ENCODE peak calls at places on chromosome 11, in four cellular contexts. W is CD4-positive, CD25-positive, alpha-beta regulatory T cell; S is KBM-7; F is nephron progenitor cell. X is an unnamed sample.

GRCh38 chr11:132623496-132623895 is 908.8 kb downstream of the OPCML start:
- DNase-seq in S (no peak), F (no peak), W (no peak), X (no peak)

GRCh38 chr11:113874920-113875413 is 405 bp downstream of the USP28 start:
- DNase-seq in S (peak; percentile 40), F (no peak), W (no peak), X (no peak)

GRCh38 chr11:125952973-125953372 is 7.1 kb downstream of the VSIG10L2 start:
- DNase-seq in W (no peak), S (no peak), F (no peak), X (no peak)

GRCh38 chr11:1765871-1766718 is 2.4 kb upstream of the CTSD start:
- DNase-seq in W (no peak), F (no peak), S (no peak), X (peak; percentile 73)

GRCh38 chr11:1060885-1061616 is 13.6 kb upstream of the MUC2 start:
- DNase-seq in F (no peak), W (no peak), S (no peak), X (no peak)

GRCh38 chr11:126484266-126484665 is 128.8 kb downstream of the ST3GAL4 start:
- DNase-seq in W (no peak), F (no peak), S (no peak), X (no peak)

GRCh38 chr11:57155838-57156583 is 25.7 kb upstream of the LRRC55 start:
- DNase-seq in S (no peak), F (no peak), W (no peak), X (no peak)

GRCh38 chr11:102810943-102811528 is 13.1 kb upstream of the MMP1 start:
- DNase-seq in W (no peak), F (no peak), S (peak; percentile 24), X (no peak)

GRCh38 chr11:65298131-65298535 is 16.5 kb upstream of the CDC42EP2 start:
- DNase-seq in S (no peak), W (no peak), F (no peak), X (no peak)

GRCh38 chr11:124070906-124071621 is 29.9 kb upstream of the OR10G7 start:
- DNase-seq in W (peak; percentile 33), S (peak; percentile 81), F (peak; percentile 77), X (peak; percentile 74)

GRCh38 chr11:57275582-57275981 is 38.5 kb upstream of the APLNR start:
- DNase-seq in S (no peak), W (no peak), F (no peak), X (no peak)

GRCh38 chr11:65388731-65389130 is 2.3 kb downstream of the FRMD8 start:
- DNase-seq in F (no peak), S (no peak), W (no peak), X (no peak)

GRCh38 chr11:67641302-67642147 is 2.0 kb upstream of the TBX10 start:
- DNase-seq in S (no peak), W (no peak), F (no peak), X (no peak)

GRCh38 chr11:57800444-57801184 is 39.0 kb downstream of the CTNND1 start:
- DNase-seq in S (peak; percentile 86), W (no peak), F (peak; percentile 11), X (no peak)

X was measured in WTC11.